ENCODE peak calls at places on chromosomes 16 and 17, in seven cellular contexts. J, I, O, R, S, Z and T are unnamed samples.

GRCh38 chr17:60311936-60312335 is 80.0 kb downstream of the USP32 start:
- DNase-seq in Z (no peak), O (no peak), J (no peak), S (no peak), I (no peak), R (no peak), T (no peak)

GRCh38 chr16:69107311-69107962 is 2.0 kb downstream of the HAS3 start:
- DNase-seq in O (no peak), J (no peak), Z (no peak), I (peak; percentile 25), R (peak; percentile 52), S (no peak), T (no peak)

GRCh38 chr17:32191306-32191705 is 49.0 kb downstream of the RHOT1 start:
- DNase-seq in R (no peak), O (no peak), S (no peak), J (no peak), Z (no peak), I (no peak), T (no peak)

GRCh38 chr17:45581860-45582259 is 91.3 kb upstream of the PLEKHM1 start:
- DNase-seq in J (no peak), Z (no peak), R (no peak), S (no peak), I (no peak), O (no peak), T (no peak)

GRCh38 chr16:84963046-84963445 is 48.3 kb downstream of the ZDHHC7 start:
- DNase-seq in O (no peak), Z (no peak), R (no peak), J (no peak), S (no peak), I (no peak), T (no peak)

GRCh38 chr17:30956764-30957374 is 14.0 kb upstream of the RNF135 start:
- DNase-seq in Z (no peak), O (no peak), I (no peak), R (no peak), S (no peak), J (no peak), T (no peak)

GRCh38 chr17:76345377-76345945 is 8.3 kb downstream of the PRPSAP1 start:
- DNase-seq in S (no peak), J (no peak), R (no peak), Z (no peak), O (no peak), I (no peak), T (no peak)

GRCh38 chr17:45261577-45262515 is at the start of gene SPATA32:
- DNase-seq in O (no peak), J (no peak), R (peak; percentile 73), I (no peak), Z (peak; percentile 74), S (peak; percentile 73), T (no peak)

GRCh38 chr17:39601758-39602532 is 5.8 kb downstream of the NEUROD2 start:
- DNase-seq in Z (no peak), S (no peak), O (no peak), I (no peak), R (no peak), J (no peak), T (no peak)

GRCh38 chr17:50532452-50533024 is at the start of gene EPN3:
- DNase-seq in S (no peak), Z (no peak), I (no peak), J (no peak), O (no peak), R (peak; percentile 61), T (peak; percentile 55)

GRCh38 chr17:7956208-7956965 is 24.4 kb downstream of the CNTROB start:
- DNase-seq in R (no peak), J (no peak), Z (no peak), S (peak; percentile 14), O (no peak), I (no peak), T (no peak)

GRCh38 chr17:50867856-50868438 is 1.8 kb upstream of the TOB1 start:
- DNase-seq in I (no peak), O (no peak), J (peak; percentile 79), R (no peak), Z (no peak), S (no peak), T (no peak)

GRCh38 chr17:79960788-79961522 is 74.7 kb downstream of the TBC1D16 start:
- DNase-seq in J (no peak), S (no peak), O (peak; percentile 88), I (peak; percentile 33), R (no peak), Z (no peak), T (no peak)

GRCh38 chr17:49571283-49571682 is 4.4 kb upstream of the NXPH3 start:
- DNase-seq in R (no peak), I (no peak), S (no peak), J (no peak), O (no peak), Z (no peak), T (no peak)

GRCh38 chr17:12927541-12928425 is 90.0 kb downstream of the ELAC2 start:
- DNase-seq in R (no peak), O (no peak), J (no peak), I (no peak), Z (no peak), S (no peak), T (no peak)

GRCh38 chr17:67027031-67027628 is 17.2 kb upstream of the CACNG1 start:
- DNase-seq in I (peak; percentile 9), R (no peak), J (no peak), Z (no peak), S (no peak), O (peak; percentile 11), T (no peak)

GRCh38 chr17:4721203-4722135 is 9.8 kb upstream of the MED11 start:
- DNase-seq in R (no peak), S (no peak), O (peak; percentile 19), I (peak; percentile 95), J (no peak), Z (peak; percentile 44), T (no peak)